ENCODE peak calls at places on chromosomes 3 and 15, in nine cellular contexts. One of them, this sample, is unnamed.

GRCh38 chr3:177110308-177111254 is 86.7 kb downstream of the TBL1XR1 start:
- DNase-seq in NCI-H1092: no peak
- DNase-seq in NB4: no peak
- DNase-seq in stimulated activated CD8-positive, alpha-beta memory T cell treated with anti-CD3 and anti-CD28 coated beads, Interleukin-4, amount 100 ng/mL, for 1 hour: no peak
- DNase-seq in anterior cingulate cortex: no peak
- DNase-seq in ELR: no peak
- DNase-seq in lower lobe of right lung: no peak
- DNase-seq in CD8-positive, alpha-beta memory T cell: no peak
- DNase-seq in central memory CD4-positive, alpha-beta T cell: no peak
- DNase-seq in this sample: no peak

GRCh38 chr3:121649645-121650044 is 11.1 kb downstream of the HCLS1 start:
- DNase-seq in anterior cingulate cortex: no peak
- DNase-seq in CD8-positive, alpha-beta memory T cell: no peak
- DNase-seq in stimulated activated CD8-positive, alpha-beta memory T cell treated with anti-CD3 and anti-CD28 coated beads, Interleukin-4, amount 100 ng/mL, for 1 hour: no peak
- DNase-seq in central memory CD4-positive, alpha-beta T cell: no peak
- DNase-seq in NB4: no peak
- DNase-seq in ELR: peak; percentile 57
- DNase-seq in NCI-H1092: no peak
- DNase-seq in lower lobe of right lung: no peak
- DNase-seq in this sample: no peak

GRCh38 chr15:27412413-27412812 is 441.4 kb downstream of the GABRG3 start:
- DNase-seq in central memory CD4-positive, alpha-beta T cell: no peak
- DNase-seq in NB4: no peak
- DNase-seq in ELR: no peak
- DNase-seq in anterior cingulate cortex: no peak
- DNase-seq in CD8-positive, alpha-beta memory T cell: no peak
- DNase-seq in NCI-H1092: peak; percentile 27
- DNase-seq in lower lobe of right lung: no peak
- DNase-seq in stimulated activated CD8-positive, alpha-beta memory T cell treated with anti-CD3 and anti-CD28 coated beads, Interleukin-4, amount 100 ng/mL, for 1 hour: no peak
- DNase-seq in this sample: no peak

GRCh38 chr3:73572371-73572770 is 52.4 kb downstream of the PDZRN3 start:
- DNase-seq in lower lobe of right lung: no peak
- DNase-seq in central memory CD4-positive, alpha-beta T cell: no peak
- DNase-seq in stimulated activated CD8-positive, alpha-beta memory T cell treated with anti-CD3 and anti-CD28 coated beads, Interleukin-4, amount 100 ng/mL, for 1 hour: no peak
- DNase-seq in anterior cingulate cortex: no peak
- DNase-seq in NCI-H1092: no peak
- DNase-seq in ELR: no peak
- DNase-seq in CD8-positive, alpha-beta memory T cell: no peak
- DNase-seq in NB4: no peak
- DNase-seq in this sample: no peak

GRCh38 chr15:58179206-58179605 is 41.0 kb downstream of the AQP9 start:
- DNase-seq in ELR: peak; percentile 64
- DNase-seq in lower lobe of right lung: no peak
- DNase-seq in anterior cingulate cortex: no peak
- DNase-seq in NB4: no peak
- DNase-seq in stimulated activated CD8-positive, alpha-beta memory T cell treated with anti-CD3 and anti-CD28 coated beads, Interleukin-4, amount 100 ng/mL, for 1 hour: no peak
- DNase-seq in central memory CD4-positive, alpha-beta T cell: no peak
- DNase-seq in NCI-H1092: no peak
- DNase-seq in CD8-positive, alpha-beta memory T cell: no peak
- DNase-seq in this sample: no peak

GRCh38 chr15:99307735-99308134 is 56.5 kb downstream of the LRRC28 start:
- DNase-seq in anterior cingulate cortex: no peak
- DNase-seq in NB4: no peak
- DNase-seq in stimulated activated CD8-positive, alpha-beta memory T cell treated with anti-CD3 and anti-CD28 coated beads, Interleukin-4, amount 100 ng/mL, for 1 hour: no peak
- DNase-seq in central memory CD4-positive, alpha-beta T cell: no peak
- DNase-seq in ELR: no peak
- DNase-seq in NCI-H1092: no peak
- DNase-seq in CD8-positive, alpha-beta memory T cell: no peak
- DNase-seq in lower lobe of right lung: no peak
- DNase-seq in this sample: no peak

GRCh38 chr3:46947981-46948791 is 28.4 kb downstream of the CCDC12 start:
- DNase-seq in CD8-positive, alpha-beta memory T cell: peak; percentile 78
- DNase-seq in central memory CD4-positive, alpha-beta T cell: peak; percentile 89
- DNase-seq in NCI-H1092: no peak
- DNase-seq in NB4: peak; percentile 88
- DNase-seq in anterior cingulate cortex: no peak
- DNase-seq in lower lobe of right lung: peak; percentile 82
- DNase-seq in ELR: peak; percentile 44
- DNase-seq in stimulated activated CD8-positive, alpha-beta memory T cell treated with anti-CD3 and anti-CD28 coated beads, Interleukin-4, amount 100 ng/mL, for 1 hour: no peak
- DNase-seq in this sample: peak; percentile 93

GRCh38 chr3:30982676-30983075 is 88.2 kb upstream of the GADL1 start:
- DNase-seq in lower lobe of right lung: no peak
- DNase-seq in CD8-positive, alpha-beta memory T cell: no peak
- DNase-seq in ELR: no peak
- DNase-seq in NCI-H1092: no peak
- DNase-seq in anterior cingulate cortex: no peak
- DNase-seq in central memory CD4-positive, alpha-beta T cell: no peak
- DNase-seq in NB4: no peak
- DNase-seq in stimulated activated CD8-positive, alpha-beta memory T cell treated with anti-CD3 and anti-CD28 coated beads, Interleukin-4, amount 100 ng/mL, for 1 hour: no peak
- DNase-seq in this sample: no peak

GRCh38 chr3:17143893-17144664 is 259.3 kb downstream of the PLCL2 start:
- DNase-seq in central memory CD4-positive, alpha-beta T cell: no peak
- DNase-seq in CD8-positive, alpha-beta memory T cell: no peak
- DNase-seq in lower lobe of right lung: no peak
- DNase-seq in NCI-H1092: no peak
- DNase-seq in NB4: no peak
- DNase-seq in ELR: no peak
- DNase-seq in stimulated activated CD8-positive, alpha-beta memory T cell treated with anti-CD3 and anti-CD28 coated beads, Interleukin-4, amount 100 ng/mL, for 1 hour: no peak
- DNase-seq in anterior cingulate cortex: no peak
- DNase-seq in this sample: no peak

This sample was measured in GF-D8.